ENCODE peak calls at places on chromosomes 12 and 14, in nine cellular contexts. V is WERI-Rb-1, L is lung, M is coronary artery, P is right atrium auricular region, H is testis, N is choroid plexus epithelial cell, Y is thoracic aorta, Z is stomach. J is an unnamed sample.

GRCh38 chr14:102697125-102697900 is 79.9 kb upstream of the TRAF3 start:
- DNase-seq in N (no peak), V (no peak), P (no peak), H (no peak), M (no peak), L (no peak), Z (no peak), Y (no peak), J (no peak)

GRCh38 chr12:57765698-57766463 is 997 bp downstream of the CYP27B1 start:
- DNase-seq in Z (no peak), Y (no peak), L (no peak), M (no peak), P (no peak), H (no peak), N (no peak), V (no peak), J (no peak)

GRCh38 chr14:56176530-56176929 is 58.3 kb downstream of the PELI2 start:
- DNase-seq in Y (no peak), H (no peak), Z (no peak), M (no peak), N (no peak), L (no peak), V (no peak), P (no peak), J (no peak)

GRCh38 chr12:71865166-71865713 is 25.7 kb downstream of the TBC1D15 start:
- DNase-seq in N (peak; percentile 89), Z (no peak), L (no peak), M (no peak), P (no peak), V (no peak), Y (no peak), H (no peak), J (peak; percentile 31)

GRCh38 chr12:48001426-48002178 is 2.7 kb downstream of the COL2A1 start:
- DNase-seq in N (no peak), V (peak; percentile 53), H (no peak), L (no peak), Y (no peak), Z (peak; percentile 46), P (no peak), M (no peak), J (no peak)

GRCh38 chr12:114406326-114407033 is 536 bp upstream of the TBX5 start:
- DNase-seq in P (no peak), H (no peak), M (no peak), N (no peak), Y (no peak), Z (no peak), V (no peak), L (no peak), J (no peak)

GRCh38 chr14:52369305-52369781 is 55.2 kb downstream of the PTGER2 start:
- DNase-seq in Z (no peak), P (no peak), M (no peak), N (peak; percentile 58), L (no peak), V (no peak), H (no peak), Y (no peak), J (peak; percentile 76)

GRCh38 chr12:121560392-121561021 is 20.3 kb downstream of the KDM2B start:
- DNase-seq in H (no peak), L (no peak), Z (no peak), M (no peak), N (no peak), V (no peak), P (no peak), Y (no peak), J (no peak)

GRCh38 chr14:60563113-60563512 is 54.2 kb downstream of the SIX6 start:
- DNase-seq in L (no peak), Y (no peak), P (no peak), H (no peak), M (no peak), V (no peak), Z (no peak), N (peak; percentile 47), J (peak; percentile 70)

GRCh38 chr14:63896278-63896720 is 43.5 kb downstream of the SYNE2 start:
- DNase-seq in V (no peak), P (peak; percentile 65), Z (peak; percentile 76), L (peak; percentile 63), H (peak; percentile 64), N (peak; percentile 96), M (peak; percentile 81), Y (peak; percentile 57), J (peak; percentile 47)

GRCh38 chr12:121085842-121086353 is 46.8 kb upstream of the P2RX7 start:
- DNase-seq in L (no peak), V (no peak), N (no peak), H (no peak), M (no peak), Y (no peak), Z (no peak), P (no peak), J (no peak)

GRCh38 chr12:57276935-57277563 is 26.1 kb upstream of the STAC3 start:
- DNase-seq in Y (no peak), M (no peak), Z (peak; percentile 57), L (no peak), N (peak; percentile 60), V (no peak), P (no peak), H (peak; percentile 58), J (no peak)

GRCh38 chr12:53065975-53066593 is 13.1 kb downstream of the SPRYD3 start:
- DNase-seq in N (peak; percentile 84), P (peak; percentile 86), Z (peak; percentile 84), L (peak; percentile 79), Y (no peak), V (peak; percentile 72), M (peak; percentile 87), H (peak; percentile 86), J (no peak)

GRCh38 chr14:105577339-105577861 is 51.0 kb downstream of the TMEM121 start:
- DNase-seq in L (no peak), V (no peak), N (no peak), Z (no peak), P (no peak), H (no peak), Y (no peak), M (no peak), J (no peak)

GRCh38 chr12:115336506-115336905 is 652.5 kb upstream of the TBX3 start:
- DNase-seq in P (no peak), H (no peak), M (no peak), L (no peak), Z (no peak), N (no peak), V (no peak), Y (no peak), J (no peak)

GRCh38 chr12:47507221-47507620 is 198.6 kb downstream of the RPAP3 start:
- DNase-seq in Y (no peak), M (no peak), H (no peak), P (no peak), V (no peak), Z (no peak), N (no peak), L (no peak), J (no peak)

GRCh38 chr14:32208490-32208889 is 5.4 kb upstream of the RNU6-8 start:
- DNase-seq in L (no peak), N (no peak), Z (no peak), H (no peak), M (no peak), P (no peak), V (no peak), Y (no peak), J (no peak)

GRCh38 chr14:32513571-32514009 is 184.5 kb downstream of the AKAP6 start:
- DNase-seq in M (no peak), Y (no peak), Z (no peak), P (no peak), V (no peak), N (peak; percentile 58), L (no peak), H (no peak), J (no peak)

GRCh38 chr12:64457466-64457865 is 5.5 kb downstream of the TBK1 start:
- DNase-seq in H (no peak), Y (no peak), Z (no peak), P (no peak), N (no peak), M (no peak), L (no peak), V (no peak), J (no peak)
- H3K4me3 ChIP-seq in H (no peak overlapping the region), Y (no peak overlapping the region), Z (no peak overlapping the region), P (no peak overlapping the region), N (no peak overlapping the region), M (no peak overlapping the region), L (no peak overlapping the region), V (no peak overlapping the region), J (no peak overlapping the region)

GRCh38 chr12:103823871-103824270 is 17.2 kb downstream of the NT5DC3 start:
- DNase-seq in P (no peak), V (no peak), H (no peak), L (no peak), N (no peak), Y (no peak), Z (no peak), M (no peak), J (no peak)
- TF ChIP-seq CTCF in P (no peak), V (no peak), H (no peak), L (no peak), N (no peak), Y (no peak), Z (no peak), M (no peak), J (no peak)

GRCh38 chr12:118063567-118064391 is 2.8 kb upstream of the WSB2 start:
- DNase-seq in L (no peak), H (no peak), Z (no peak), V (no peak), M (no peak), P (no peak), N (peak; percentile 37), Y (no peak), J (no peak)

GRCh38 chr12:118068361-118068958 is 7.5 kb upstream of the WSB2 start:
- DNase-seq in Z (no peak), L (no peak), M (no peak), P (no peak), H (no peak), Y (no peak), V (no peak), N (no peak), J (no peak)

GRCh38 chr12:118064608-118065007 is 3.6 kb upstream of the WSB2 start:
- DNase-seq in M (no peak), N (peak; percentile 33), Y (no peak), L (no peak), Z (no peak), P (no peak), V (peak; percentile 39), H (no peak), J (no peak)

GRCh38 chr12:118061876-118062791 is 1.2 kb upstream of the WSB2 start:
- DNase-seq in V (peak; percentile 45), M (peak; percentile 77), L (peak; percentile 46), H (peak; percentile 58), N (peak; percentile 48), P (no peak), Y (no peak), Z (peak; percentile 45), J (no peak)

DNA sequence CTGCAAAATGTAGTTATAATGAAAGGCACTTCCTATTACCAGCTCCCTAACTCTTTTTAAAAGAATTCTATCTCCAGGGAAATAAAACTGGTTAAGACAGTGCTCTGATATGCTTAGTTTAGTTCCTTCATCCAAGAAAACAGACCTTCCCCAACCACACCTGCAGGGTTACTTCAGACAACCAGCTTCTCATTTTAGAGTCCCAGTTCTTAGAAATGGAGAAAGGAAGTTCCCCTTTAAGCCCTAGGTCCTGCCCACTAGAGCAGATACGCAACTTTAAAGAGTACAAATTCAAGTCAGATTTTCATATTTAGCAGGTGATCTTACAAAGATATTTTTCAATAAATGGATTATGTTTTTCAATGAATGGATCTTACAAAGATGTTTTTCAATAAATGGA is 4.4 kb upstream of the WSB2 start:
- DNase-seq in M (no peak), V (no peak), P (no peak), Y (no peak), Z (no peak), N (no peak), L (no peak), H (no peak), J (no peak)
- H3K4me3 ChIP-seq in M (no peak overlapping the region), V (no peak overlapping the region), P (no peak overlapping the region), Y (peak overlapping the region; percentile 40), Z (no peak overlapping the region), N (no peak overlapping the region), L (no peak overlapping the region), H (no peak overlapping the region), J (no peak overlapping the region)

GRCh38 chr12:132593521-132593920 is 16.9 kb downstream of the LRCOL1 start:
- DNase-seq in P (no peak), H (no peak), Y (no peak), V (no peak), L (no peak), Z (no peak), M (no peak), N (no peak), J (no peak)
- TF ChIP-seq CTCF in P (no peak), H (no peak), Y (no peak), V (no peak), L (no peak), Z (no peak), M (no peak), N (no peak), J (no peak)

J was measured in BJ.